ENCODE peak calls at places on chromosomes 6 and 20, in four cellular contexts. Z, J, H and R are unnamed samples.

GRCh38 chr6:10528170-10528981 is 7.2 kb downstream of the GCNT2 start:
- DNase-seq in Z (no peak), H (peak; percentile 73), J (no peak), R (no peak)

GRCh38 chr20:64077876-64078551 is 1.3 kb downstream of the RGS19 start:
- DNase-seq in J (no peak), Z (no peak), H (no peak), R (no peak)

GRCh38 chr20:37627060-37627766 is 66.6 kb upstream of the CTNNBL1 start:
- DNase-seq in H (no peak), J (no peak), Z (peak; percentile 35), R (no peak)

GRCh38 chr20:8129211-8129986 is 2.7 kb upstream of the PLCB1 start:
- DNase-seq in Z (no peak), J (no peak), H (no peak), R (no peak)

GRCh38 chr6:141110486-141110885 is 1022.2 kb upstream of the GJE1 start:
- DNase-seq in Z (peak; percentile 80), J (peak; percentile 66), H (no peak), R (no peak)

GRCh38 chr20:62087227-62087626 is 21.5 kb upstream of the TAF4 start:
- DNase-seq in Z (no peak), J (no peak), H (no peak), R (no peak)

GRCh38 chr20:49230575-49231211 is 11.5 kb downstream of the DDX27 start:
- DNase-seq in J (peak; percentile 70), H (no peak), Z (peak; percentile 65), R (no peak)

GRCh38 chr20:25000268-25000801 is 7.8 kb upstream of the APMAP start:
- DNase-seq in Z (peak; percentile 98), H (no peak), J (peak; percentile 83), R (peak; percentile 70)

GRCh38 chr6:100203391-100203790 is 209.4 kb upstream of the MCHR2 start:
- DNase-seq in Z (peak; percentile 98), J (no peak), H (no peak), R (no peak)

GRCh38 chr20:36367907-36368306 is 61.8 kb downstream of the DLGAP4 start:
- DNase-seq in Z (no peak), H (no peak), J (no peak), R (no peak)

GRCh38 chr6:22880686-22881433 is 311.5 kb downstream of the HDGFL1 start:
- DNase-seq in H (no peak), Z (peak; percentile 97), J (no peak), R (no peak)

GRCh38 chr6:7107578-7108195 is at the start of gene RREB1:
- DNase-seq in J (peak; percentile 86), H (peak; percentile 59), Z (peak; percentile 60), R (peak; percentile 76)

GRCh38 chr20:48194578-48194977 is 409.3 kb upstream of the SULF2 start:
- DNase-seq in J (no peak), Z (no peak), H (no peak), R (no peak)

GRCh38 chr20:19620471-19620870 is 137.6 kb upstream of the RIN2 start:
- DNase-seq in J (no peak), H (no peak), Z (no peak), R (no peak)

GRCh38 chr6:130743175-130743574 is 84.0 kb upstream of the SMLR1 start:
- DNase-seq in J (no peak), H (no peak), Z (no peak), R (no peak)

GRCh38 chr20:45999908-46000570 is 8.7 kb upstream of the MMP9 start:
- DNase-seq in Z (no peak), J (no peak), H (no peak), R (no peak)

GRCh38 chr20:50186151-50186885 is 4.3 kb upstream of the CEBPB start:
- DNase-seq in J (peak; percentile 95), H (peak; percentile 78), Z (peak; percentile 75), R (peak; percentile 99)

GRCh38 chr6:4323322-4323721 is 187.9 kb upstream of the ECI2 start:
- DNase-seq in Z (no peak), J (no peak), H (no peak), R (no peak)

GRCh38 chr6:97021194-97021593 is 96.7 kb downstream of the KLHL32 start:
- DNase-seq in J (no peak), H (no peak), Z (no peak), R (no peak)